ENCODE peak calls at places on chromosomes 5 and 9, in ten cellular contexts. S is HCT116, V is NB4, R is A549, Q is transverse colon, T is prostate gland, B is testis, C is adrenal gland, Y is uterus, I is ovary. W is an unnamed sample.

GRCh38 chr5:125311743-125312142 is 565.3 kb upstream of the ZNF608 start:
- DNase-seq in Q (no peak), R (peak; percentile 37), S (no peak), T (no peak), I (no peak), V (no peak), Y (no peak), C (no peak), B (no peak), W (no peak)

GRCh38 chr9:129391215-129391614 is 213.2 kb upstream of the IER5L start:
- DNase-seq in I (no peak), C (no peak), R (no peak), S (no peak), Y (peak; percentile 24), Q (no peak), V (no peak), T (no peak), B (peak; percentile 39), W (peak; percentile 46)

GRCh38 chr5:77743181-77743580 is 33.0 kb downstream of the TBCA start:
- DNase-seq in V (no peak), I (no peak), B (no peak), R (no peak), C (peak; percentile 18), Q (no peak), Y (no peak), S (no peak), T (no peak), W (no peak)

GRCh38 chr5:15502208-15502607 is 2.2 kb downstream of the FBXL7 start:
- DNase-seq in I (no peak), T (no peak), C (no peak), Q (no peak), Y (no peak), B (no peak), S (no peak), R (no peak), V (no peak), W (no peak)

GRCh38 chr5:17831279-17831678 is 197.0 kb downstream of the TAF11L14 start:
- DNase-seq in B (no peak), S (no peak), Y (no peak), V (no peak), Q (no peak), T (no peak), I (no peak), C (no peak), R (no peak), W (no peak)

GRCh38 chr9:5909999-5910398 is 19.3 kb downstream of the MLANA start:
- DNase-seq in R (no peak), Y (no peak), T (no peak), Q (no peak), C (no peak), I (no peak), V (no peak), S (no peak), B (no peak), W (no peak)

GRCh38 chr9:89850153-89850552 is 245.3 kb downstream of the GADD45G start:
- DNase-seq in S (no peak), Q (no peak), Y (no peak), B (no peak), R (no peak), C (no peak), V (no peak), I (no peak), T (no peak), W (no peak)

GRCh38 chr5:74471875-74472274 is 168.7 kb downstream of the ENC1 start:
- DNase-seq in R (no peak), B (no peak), Y (no peak), I (no peak), S (no peak), T (no peak), V (no peak), Q (no peak), C (no peak), W (no peak)

DNA sequence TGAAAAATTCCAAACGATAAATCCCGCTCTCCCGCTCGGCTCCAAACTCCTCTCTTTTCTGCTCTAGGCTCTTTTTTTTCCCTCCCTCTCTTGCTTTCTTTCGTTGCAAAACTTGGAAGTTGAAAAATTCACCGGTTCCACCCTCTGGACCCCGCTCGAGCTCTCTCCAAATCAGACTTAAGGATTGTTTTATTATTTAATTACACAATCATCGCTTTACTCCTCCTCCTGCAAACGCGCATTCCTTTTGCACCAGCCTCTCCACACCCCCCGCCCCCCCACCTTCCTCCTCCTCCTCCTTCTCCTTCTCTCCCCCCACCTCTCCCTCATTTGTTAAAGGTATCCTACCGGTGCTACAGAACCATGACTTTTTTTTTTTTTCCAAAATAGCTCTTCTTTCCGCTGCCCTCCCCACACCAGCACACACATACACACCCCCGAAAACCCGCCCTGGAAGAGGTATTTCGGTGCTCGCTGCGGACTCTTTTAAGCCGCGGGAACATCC is 535 bp upstream of the NFIB start:
- DNase-seq in R (peak; percentile 96), B (peak; percentile 83), Q (peak; percentile 82), V (no peak), Y (peak; percentile 77), I (peak; percentile 82), T (peak; percentile 88), S (peak; percentile 19), C (peak; percentile 88), W (peak; percentile 95)
- TF ChIP-seq POLR2A in R (no peak), B (no peak), Q (peak; percentile 70), V (no peak), Y (peak; percentile 44), I (peak; percentile 58), T (peak; percentile 72), S (no peak), C (peak; percentile 83), W (peak; percentile 41)

DNA sequence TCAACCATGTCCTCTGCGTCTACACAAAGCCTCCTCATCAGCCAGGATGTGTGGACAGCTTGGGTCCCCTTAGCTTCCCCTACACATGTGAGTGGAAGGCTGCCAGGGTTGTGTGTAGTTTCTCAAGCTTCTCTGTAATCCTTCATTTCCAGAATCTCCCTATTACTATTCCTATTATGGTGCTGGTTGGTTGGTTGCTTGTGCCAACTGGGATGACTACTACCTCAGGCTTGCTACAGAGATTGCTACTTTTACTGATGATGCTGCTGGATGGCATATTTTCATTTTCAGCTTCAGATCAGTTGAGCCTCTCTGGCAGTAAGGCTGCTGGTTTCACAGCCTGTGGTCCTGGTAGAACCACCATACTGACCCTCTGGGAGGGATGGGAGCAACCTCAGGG is 39.9 kb downstream of the ATG10 start:
- DNase-seq in I (no peak), V (no peak), S (no peak), T (no peak), B (no peak), Y (no peak), C (no peak), Q (no peak), R (no peak), W (no peak)
- TF ChIP-seq POLR2A in I (no peak), V (no peak), S (no peak), T (no peak), B (no peak), Y (no peak), C (no peak), Q (no peak), R (no peak), W (no peak)

GRCh38 chr5:88838500-88838899 is 44.5 kb downstream of the MEF2C start:
- DNase-seq in Y (no peak), S (no peak), Q (no peak), T (no peak), I (no peak), V (no peak), C (no peak), R (no peak), B (no peak), W (no peak)

GRCh38 chr5:88837817-88838216 is 45.2 kb downstream of the MEF2C start:
- DNase-seq in C (no peak), I (no peak), V (no peak), B (no peak), S (no peak), R (no peak), T (no peak), Y (no peak), Q (no peak), W (no peak)

GRCh38 chr5:88834499-88834898 is 48.5 kb downstream of the MEF2C start:
- DNase-seq in T (no peak), Y (no peak), R (no peak), B (no peak), C (no peak), V (no peak), Q (no peak), I (no peak), S (no peak), W (no peak)

GRCh38 chr5:88837222-88837621 is 45.8 kb downstream of the MEF2C start:
- DNase-seq in V (no peak), I (no peak), Q (no peak), T (no peak), B (no peak), C (no peak), S (no peak), Y (no peak), R (no peak), W (no peak)

DNA sequence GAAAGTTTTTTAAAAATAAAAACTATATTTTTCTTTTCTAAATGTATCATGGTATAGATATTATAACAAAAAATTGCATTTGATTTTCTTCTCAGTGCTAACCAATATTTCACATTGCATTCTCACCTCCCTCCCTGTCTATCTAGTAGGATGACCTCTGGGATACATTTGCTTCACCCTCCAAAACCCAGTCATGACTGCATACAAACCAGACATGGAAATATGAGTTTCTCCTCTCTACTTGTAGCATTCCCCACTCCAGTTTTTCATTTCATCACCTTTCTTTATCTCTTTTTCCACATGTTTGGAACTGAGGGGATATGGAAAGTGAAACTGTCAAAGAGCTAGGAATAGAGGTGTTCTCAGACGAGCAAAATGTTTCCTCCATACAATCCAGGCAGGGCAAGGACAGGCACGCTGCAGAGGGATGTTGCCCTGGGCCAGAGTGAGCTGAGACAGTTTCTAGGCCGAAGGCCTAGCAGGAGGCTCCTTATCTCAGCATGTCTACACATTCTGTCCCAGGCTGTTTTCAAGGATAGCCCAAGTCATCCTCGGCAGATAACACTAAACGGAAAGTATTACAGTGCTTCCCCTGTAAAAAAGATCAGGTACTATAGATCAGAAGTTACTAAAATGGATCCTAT is 46.7 kb downstream of the MEF2C start:
- DNase-seq in I (peak; percentile 71), T (no peak), Q (no peak), B (peak; percentile 77), V (no peak), Y (peak; percentile 37), R (no peak), C (peak; percentile 79), S (no peak), W (no peak)
- TF ChIP-seq POLR2A in I (no peak), T (no peak), Q (no peak), B (no peak), V (no peak), Y (peak; percentile 20), R (no peak), C (peak; percentile 83), S (no peak), W (no peak)

DNA sequence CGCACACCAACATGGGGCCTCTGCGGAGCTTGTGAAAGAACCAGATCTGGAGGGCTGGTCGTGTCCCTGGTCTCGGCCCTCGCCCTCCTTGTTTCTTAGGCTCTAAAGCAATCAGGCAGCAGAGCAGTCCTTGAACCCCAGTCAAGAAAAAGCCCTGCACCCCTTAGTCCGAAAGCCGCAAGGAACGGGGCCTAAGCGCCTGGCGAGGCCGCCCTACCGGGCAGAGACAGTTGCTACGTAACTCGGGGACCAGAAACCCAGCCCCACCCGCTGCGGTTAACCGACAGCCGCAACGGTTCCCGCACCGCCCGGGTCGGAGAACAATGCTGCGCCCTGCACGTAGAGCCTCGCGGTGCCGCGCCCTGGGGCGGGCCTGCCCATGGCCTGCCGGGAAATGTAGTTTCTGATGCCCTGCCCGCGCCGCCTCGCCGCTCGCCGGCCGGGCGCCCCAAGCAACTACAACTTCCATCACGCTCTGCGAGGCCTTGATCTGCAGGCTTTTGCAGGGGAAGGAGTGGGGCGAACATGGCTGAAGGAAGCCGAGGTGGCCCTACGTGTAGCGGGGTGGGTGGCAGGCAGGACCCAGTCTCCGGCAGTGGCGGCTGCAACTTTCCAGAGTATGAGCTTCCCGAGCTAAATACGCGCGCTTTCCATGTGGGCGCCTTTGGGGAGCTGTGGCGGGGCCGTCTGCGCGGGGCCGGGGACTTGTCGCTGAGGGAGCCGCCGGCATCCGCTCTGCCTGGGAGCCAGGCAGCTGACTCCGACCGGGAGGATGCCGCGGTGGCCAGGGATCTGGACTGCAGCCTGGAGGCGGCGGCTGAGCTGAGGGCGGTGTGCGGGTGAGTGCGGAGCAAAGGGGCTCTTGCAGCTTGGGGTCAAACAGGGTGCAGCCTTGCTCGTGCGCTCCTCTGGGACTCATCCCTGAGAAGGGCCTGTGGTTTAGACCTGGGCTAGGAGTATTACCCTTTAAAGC is at the start of gene SNAPC3:
- DNase-seq in C (peak; percentile 95), S (peak; percentile 83), I (peak; percentile 89), Q (peak; percentile 97), R (peak; percentile 95), V (peak; percentile 100), T (peak; percentile 91), Y (peak; percentile 92), B (peak; percentile 96), W (peak; percentile 96)
- TF ChIP-seq POLR2A in C (peak; percentile 88), S (peak; percentile 80), I (peak; percentile 39), Q (peak; percentile 89), R (peak; percentile 84), V (peak; percentile 84), T (peak; percentile 64), Y (peak; percentile 64), B (no peak), W (peak; percentile 60)